ENCODE peak calls at places on chromosomes 4 and X, in seven cellular contexts. One of them, this sample, is unnamed.

GRCh38 chr4:180557348-180557747 is 1685.9 kb upstream of the TENM3 start:
- DNase-seq in hepatocyte: no peak
- DNase-seq in sciatic nerve: no peak
- DNase-seq in AG08396: no peak
- DNase-seq in NCI-H510A treated with DMSO at 0.1 percent for 48 hours: no peak
- DNase-seq in nucleus accumbens: no peak
- DNase-seq in glutamatergic neuron: no peak
- DNase-seq in this sample: no peak

GRCh38 chr4:69025191-69025998 is 70.9 kb upstream of the UGT2B7 start:
- DNase-seq in hepatocyte: peak
- DNase-seq in sciatic nerve: no peak
- DNase-seq in AG08396: no peak
- DNase-seq in NCI-H510A treated with DMSO at 0.1 percent for 48 hours: no peak
- DNase-seq in nucleus accumbens: no peak
- DNase-seq in glutamatergic neuron: peak
- DNase-seq in this sample: no peak

GRCh38 chr4:146834263-146835034 is 111.2 kb downstream of the TTC29 start:
- DNase-seq in hepatocyte: no peak
- DNase-seq in sciatic nerve: no peak
- DNase-seq in AG08396: no peak
- DNase-seq in NCI-H510A treated with DMSO at 0.1 percent for 48 hours: no peak
- DNase-seq in nucleus accumbens: no peak
- DNase-seq in glutamatergic neuron: no peak
- DNase-seq in this sample: no peak

GRCh38 chr4:146096374-146096773 is 79.1 kb upstream of the LSM6 start:
- DNase-seq in hepatocyte: no peak
- DNase-seq in sciatic nerve: no peak
- DNase-seq in AG08396: no peak
- DNase-seq in NCI-H510A treated with DMSO at 0.1 percent for 48 hours: no peak
- DNase-seq in nucleus accumbens: no peak
- DNase-seq in glutamatergic neuron: no peak
- DNase-seq in this sample: no peak

GRCh38 chr4:24799544-24800272 is 4.3 kb downstream of the SOD3 start:
- DNase-seq in hepatocyte: no peak
- DNase-seq in sciatic nerve: no peak
- DNase-seq in AG08396: no peak
- DNase-seq in NCI-H510A treated with DMSO at 0.1 percent for 48 hours: no peak
- DNase-seq in nucleus accumbens: no peak
- DNase-seq in glutamatergic neuron: peak
- DNase-seq in this sample: no peak

GRCh38 chrX:40297949-40298539 is 200.3 kb upstream of the BCOR start:
- DNase-seq in hepatocyte: peak
- DNase-seq in sciatic nerve: no peak
- DNase-seq in AG08396: no peak
- DNase-seq in NCI-H510A treated with DMSO at 0.1 percent for 48 hours: no peak
- DNase-seq in nucleus accumbens: no peak
- DNase-seq in glutamatergic neuron: no peak
- DNase-seq in this sample: no peak

GRCh38 chr4:23039813-23040212 is 347.1 kb downstream of the GBA3 start:
- DNase-seq in hepatocyte: no peak
- DNase-seq in sciatic nerve: no peak
- DNase-seq in AG08396: no peak
- DNase-seq in NCI-H510A treated with DMSO at 0.1 percent for 48 hours: no peak
- DNase-seq in nucleus accumbens: no peak
- DNase-seq in glutamatergic neuron: no peak
- DNase-seq in this sample: peak

GRCh38 chrX:1903380-1903935 is 288.6 kb downstream of the ASMT start:
- DNase-seq in hepatocyte: peak
- DNase-seq in sciatic nerve: no peak
- DNase-seq in AG08396: no peak
- DNase-seq in NCI-H510A treated with DMSO at 0.1 percent for 48 hours: peak
- DNase-seq in nucleus accumbens: no peak
- DNase-seq in glutamatergic neuron: no peak
- DNase-seq in this sample: no peak

GRCh38 chrX:45322382-45322781 is 121.7 kb upstream of the DIPK2B start:
- DNase-seq in hepatocyte: peak
- DNase-seq in sciatic nerve: no peak
- DNase-seq in AG08396: peak
- DNase-seq in NCI-H510A treated with DMSO at 0.1 percent for 48 hours: no peak
- DNase-seq in nucleus accumbens: peak
- DNase-seq in glutamatergic neuron: no peak
- DNase-seq in this sample: peak

GRCh38 chr4:107380836-107381438 is 339.1 kb downstream of the PAPSS1 start:
- DNase-seq in hepatocyte: no peak
- DNase-seq in sciatic nerve: no peak
- DNase-seq in AG08396: no peak
- DNase-seq in NCI-H510A treated with DMSO at 0.1 percent for 48 hours: no peak
- DNase-seq in nucleus accumbens: no peak
- DNase-seq in glutamatergic neuron: no peak
- DNase-seq in this sample: no peak

GRCh38 chr4:123547167-123547817 is 150.7 kb downstream of the SPRY1 start:
- DNase-seq in hepatocyte: peak
- DNase-seq in sciatic nerve: no peak
- DNase-seq in AG08396: no peak
- DNase-seq in NCI-H510A treated with DMSO at 0.1 percent for 48 hours: peak
- DNase-seq in nucleus accumbens: no peak
- DNase-seq in glutamatergic neuron: peak
- DNase-seq in this sample: no peak

GRCh38 chr4:6909970-6910339 is 329 bp downstream of the TBC1D14 start:
- DNase-seq in hepatocyte: peak
- DNase-seq in sciatic nerve: no peak
- DNase-seq in AG08396: no peak
- DNase-seq in NCI-H510A treated with DMSO at 0.1 percent for 48 hours: no peak
- DNase-seq in nucleus accumbens: no peak
- DNase-seq in glutamatergic neuron: peak
- DNase-seq in this sample: no peak

This sample was measured in caudate nucleus.